ENCODE peak calls at places on chromosomes 16 and 17, in eight cellular contexts. T is CD8-positive, alpha-beta memory T cell; I is CD4-positive, CD25-positive, alpha-beta regulatory T cell; R is body of pancreas; Y is GM12878; E is gastrocnemius medialis; G is left ventricle myocardium inferior; M is K562. C is an unnamed sample. For H3K9me3 and H3K4me1, the result is how much of the 10 kb centered on the place peaks cover.

GRCh38 chr17:58402679-58403078 is 14.7 kb downstream of the RNF43 start:
- DNase-seq in T (no peak), I (no peak), R (no peak), Y (no peak), E (no peak), G (no peak), M (no peak), C (peak)

GRCh38 chr17:40621558-40621957 is 26.1 kb downstream of the SMARCE1 start:
- DNase-seq in T (no peak), I (no peak), R (no peak), Y (no peak), E (no peak), G (no peak), M (no peak), C (no peak)

GRCh38 chr16:27222499-27223225 is 19.3 kb downstream of the KDM8 start:
- DNase-seq in T (no peak), I (no peak), R (peak), Y (no peak), E (peak), G (peak), M (no peak), C (peak)

GRCh38 chr17:73592531-73592961 is 51.7 kb downstream of the SDK2 start:
- DNase-seq in T (peak), I (no peak), R (no peak), Y (no peak), E (no peak), G (no peak), M (no peak), C (no peak)

GRCh38 chr17:2758870-2759269 is 9.4 kb upstream of the CCDC92B start:
- DNase-seq in T (no peak), I (no peak), R (no peak), Y (no peak), E (no peak), G (no peak), M (no peak), C (no peak)

GRCh38 chr17:44307387-44308186 is 814 bp upstream of the RUNDC3A start:
- DNase-seq in T (no peak), I (no peak), R (peak), Y (no peak), E (no peak), G (no peak), M (no peak), C (peak)

GRCh38 chr17:66165537-66166123 is 26.3 kb downstream of the CEP112 start:
- DNase-seq in T (peak), I (peak), R (no peak), Y (peak), E (no peak), G (no peak), M (peak), C (no peak)

GRCh38 chr17:35797370-35797769 is 1.9 kb upstream of the MMP28 start:
- DNase-seq in T (no peak), I (no peak), R (no peak), Y (no peak), E (no peak), G (no peak), M (no peak), C (no peak)

GRCh38 chr17:51739245-51739886 is 419.1 kb downstream of the CA10 start:
- DNase-seq in T (no peak), I (no peak), R (no peak), Y (no peak), E (no peak), G (no peak), M (no peak), C (no peak)

GRCh38 chr16:26118575-26118974 is 426.8 kb downstream of the HS3ST4 start:
- DNase-seq in T (no peak), I (no peak), R (no peak), Y (no peak), E (no peak), G (no peak), M (no peak), C (peak)

GRCh38 chr17:80793851-80794267 is 197.8 kb upstream of the CHMP6 start:
- DNase-seq in T (no peak), I (no peak), R (no peak), Y (no peak), E (no peak), G (no peak), M (no peak), C (no peak)

GRCh38 chr16:72664122-72664479 is 383.8 kb downstream of the ZFHX3 start:
- DNase-seq in T (no peak), I (no peak), R (no peak), Y (no peak), E (no peak), G (no peak), M (no peak), C (no peak)

DNA sequence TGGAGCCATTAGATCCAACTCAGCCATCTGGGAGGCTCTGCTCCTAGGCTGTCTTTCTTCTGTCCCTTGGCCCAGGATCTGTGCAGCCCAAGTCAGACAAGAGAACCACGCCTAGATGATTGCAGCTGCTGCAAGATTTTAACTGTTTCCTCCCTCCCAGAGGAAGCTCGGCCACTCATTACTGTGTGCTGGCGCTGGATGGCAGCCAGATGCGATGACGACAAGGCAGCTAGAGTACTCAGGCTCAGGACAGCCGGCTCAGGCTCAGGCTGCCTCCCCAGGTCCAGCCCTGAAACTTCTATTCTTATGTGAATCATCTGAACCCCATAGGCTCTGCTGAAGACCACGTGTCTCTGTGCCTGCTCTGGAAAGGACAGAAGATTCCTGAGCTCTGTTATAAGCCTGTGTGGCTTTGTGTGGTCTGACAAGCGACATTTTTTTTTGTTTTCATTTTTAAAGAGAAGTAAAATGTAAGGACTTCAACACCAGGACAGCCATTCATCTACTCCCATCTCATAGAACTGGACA is 32.1 kb upstream of the FBXW10B start:
- DNase-seq in T (no peak), I (peak), R (peak), Y (peak), E (peak), G (peak), M (peak), C (peak)
- H3K4me3 ChIP-seq in T (no peak), I (peak), R (no peak), Y (no peak), E (peak), G (peak), M (peak), C (peak)

DNA sequence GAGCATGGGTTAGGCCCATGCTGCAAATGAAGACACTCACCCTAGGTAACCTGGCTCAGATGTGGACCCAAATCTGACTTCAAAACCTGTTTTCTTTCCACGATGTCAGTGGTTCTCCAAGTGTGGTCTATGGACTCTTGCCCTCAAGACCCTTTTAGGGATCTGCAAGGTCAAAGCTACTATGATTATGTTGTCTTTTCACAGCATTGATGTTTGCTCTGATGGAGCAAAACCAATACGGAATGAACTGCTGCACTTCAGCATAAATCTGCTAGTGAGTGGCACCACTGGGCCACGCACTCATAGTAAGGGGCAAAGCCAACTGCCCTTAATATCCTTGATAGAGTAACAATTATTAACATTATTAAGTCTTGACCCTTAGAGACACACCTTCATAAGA is 21.6 kb upstream of the TRIM25 start:
- DNase-seq in T (no peak), I (no peak), R (no peak), Y (no peak), E (no peak), G (no peak), M (no peak), C (no peak)
- H3K9me3 ChIP-seq in T (under half), I (under half), R (under half), Y (under half), E (under half), G (under half), M (under half), C (under half)

GRCh38 chr17:77470330-77470786 is 329.6 kb downstream of the SEC14L1 start:
- DNase-seq in T (no peak), I (no peak), R (no peak), Y (no peak), E (no peak), G (no peak), M (no peak), C (no peak)
- H3K4me1 ChIP-seq in T (half or more), I (half or more), R (half or more), Y (half or more), E (half or more), G (half or more), M (under half), C (under half)

GRCh38 chr17:34578656-34579016 is 746 bp upstream of the TMEM132E start:
- DNase-seq in T (no peak), I (no peak), R (no peak), Y (no peak), E (no peak), G (no peak), M (no peak), C (no peak)
- H3K4me3 ChIP-seq in T (no peak), I (no peak), R (no peak), Y (no peak), E (peak), G (peak), M (no peak), C (no peak)

GRCh38 chr17:75455896-75456416 is 479 bp upstream of the TMEM94 start:
- DNase-seq in T (no peak), I (no peak), R (peak), Y (no peak), E (no peak), G (no peak), M (no peak), C (no peak)

GRCh38 chr17:75447951-75448856 is 8.2 kb upstream of the TMEM94 start:
- DNase-seq in T (no peak), I (no peak), R (no peak), Y (no peak), E (no peak), G (no peak), M (peak), C (no peak)

GRCh38 chr17:75454193-75454592 is 2.2 kb upstream of the TMEM94 start:
- DNase-seq in T (no peak), I (no peak), R (no peak), Y (peak), E (no peak), G (no peak), M (no peak), C (no peak)

GRCh38 chr17:75450270-75450669 is 6.2 kb upstream of the TMEM94 start:
- DNase-seq in T (no peak), I (no peak), R (no peak), Y (no peak), E (no peak), G (no peak), M (no peak), C (no peak)
- H3K9me3 ChIP-seq in T (under half), I (under half), R (under half), Y (under half), E (under half), G (under half), M (under half), C (under half)